ENCODE peak calls at places on chromosomes 1 and 21, in nine cellular contexts. T, J, Z, R, A, V, N, W and O are unnamed samples.

GRCh38 chr1:204659061-204659460 is 26.5 kb downstream of the LRRN2 start:
- DNase-seq in Z (no peak), T (no peak), A (no peak), R (no peak), N (no peak), J (peak; percentile 29), V (no peak), W (peak; percentile 15), O (no peak)

GRCh38 chr1:145960468-145961108 is 2.8 kb upstream of the LIX1L start:
- DNase-seq in W (peak; percentile 46), R (no peak), A (peak; percentile 80), Z (peak; percentile 95), J (peak; percentile 64), T (peak; percentile 20), N (peak; percentile 93), V (peak; percentile 93), O (no peak)

GRCh38 chr1:66777846-66778245 is 23.2 kb downstream of the INSL5 start:
- DNase-seq in T (no peak), A (no peak), R (no peak), J (no peak), W (no peak), N (no peak), Z (no peak), V (no peak), O (no peak)

GRCh38 chr1:58727363-58727762 is 27.5 kb upstream of the MYSM1 start:
- DNase-seq in A (peak; percentile 66), Z (no peak), J (peak; percentile 91), R (no peak), T (peak; percentile 98), W (peak; percentile 98), V (no peak), N (no peak), O (no peak)

GRCh38 chr1:165169028-165169427 is 187.5 kb downstream of the LMX1A start:
- DNase-seq in W (peak; percentile 93), N (peak; percentile 70), T (peak; percentile 85), R (no peak), J (no peak), A (no peak), Z (no peak), V (no peak), O (no peak)

GRCh38 chr21:28421716-28422480 is 570.8 kb downstream of the LTN1 start:
- DNase-seq in T (peak; percentile 33), V (no peak), W (peak; percentile 58), J (peak; percentile 30), A (peak; percentile 61), R (no peak), N (no peak), Z (no peak), O (no peak)

GRCh38 chr1:215704089-215704860 is 137.2 kb downstream of the KCTD3 start:
- DNase-seq in A (peak; percentile 18), R (no peak), Z (no peak), J (peak; percentile 6), T (peak; percentile 44), N (no peak), V (no peak), W (peak; percentile 31), O (no peak)

GRCh38 chr1:111852216-111852615 is 96.5 kb downstream of the DDX20 start:
- DNase-seq in N (no peak), J (no peak), A (no peak), R (no peak), Z (no peak), W (no peak), V (peak; percentile 43), T (no peak), O (no peak)

GRCh38 chr1:212950243-212951057 is at the start of gene VASH2:
- DNase-seq in R (peak; percentile 26), A (peak; percentile 76), T (peak; percentile 69), V (peak; percentile 91), Z (peak; percentile 96), J (peak; percentile 83), W (peak; percentile 91), N (no peak), O (peak; percentile 71)

GRCh38 chr1:52032785-52033131 is 852 bp downstream of the KTI12 start:
- DNase-seq in R (no peak), V (peak; percentile 84), W (peak; percentile 45), A (peak; percentile 74), N (no peak), J (peak; percentile 67), Z (no peak), T (no peak), O (peak; percentile 24)

GRCh38 chr1:231460614-231461013 is 38.5 kb upstream of the EGLN1 start:
- DNase-seq in R (no peak), V (no peak), J (peak; percentile 84), A (peak; percentile 78), N (no peak), Z (no peak), T (peak; percentile 72), W (no peak), O (no peak)

GRCh38 chr1:228098323-228098931 is 4.7 kb downstream of the C1orf35 start:
- DNase-seq in Z (peak; percentile 59), V (peak; percentile 71), J (no peak), A (no peak), R (no peak), W (no peak), N (no peak), T (no peak), O (no peak)

GRCh38 chr21:42474043-42474831 is 21.8 kb downstream of the RSPH1 start:
- DNase-seq in T (peak; percentile 84), N (no peak), V (no peak), R (no peak), W (peak; percentile 92), Z (peak; percentile 82), J (peak; percentile 5), A (peak; percentile 14), O (no peak)

GRCh38 chr1:19476440-19477190 is 8.7 kb downstream of the CAPZB start:
- DNase-seq in W (no peak), N (no peak), A (peak; percentile 73), T (no peak), V (peak; percentile 85), R (no peak), J (peak; percentile 59), Z (no peak), O (no peak)

GRCh38 chr1:209808059-209808494 is 2.1 kb upstream of the IRF6 start:
- DNase-seq in V (no peak), R (no peak), J (peak; percentile 94), Z (no peak), W (peak; percentile 99), A (peak; percentile 95), N (peak; percentile 79), T (peak; percentile 100), O (no peak)

GRCh38 chr21:21232320-21232719 is 234.1 kb downstream of the NCAM2 start:
- DNase-seq in J (peak; percentile 50), T (no peak), N (no peak), Z (no peak), W (peak; percentile 17), V (no peak), R (no peak), A (peak; percentile 82), O (no peak)

GRCh38 chr1:175174702-175175102 is 17.9 kb downstream of the KIAA0040 start:
- DNase-seq in A (no peak), J (no peak), T (no peak), Z (no peak), R (no peak), V (no peak), N (no peak), W (peak; percentile 84), O (no peak)

GRCh38 chr1:93567255-93567918 is 114.2 kb downstream of the BCAR3 start:
- DNase-seq in Z (no peak), N (no peak), A (peak; percentile 97), V (no peak), T (peak; percentile 77), W (peak; percentile 52), J (peak; percentile 96), R (no peak), O (no peak)

GRCh38 chr1:152777510-152778137 is 2.7 kb downstream of the LCE1F start:
- DNase-seq in A (no peak), W (peak; percentile 60), J (no peak), Z (no peak), V (no peak), N (no peak), R (no peak), T (no peak), O (no peak)

GRCh38 chr1:152776361-152776760 is 1.4 kb downstream of the LCE1F start:
- DNase-seq in R (no peak), J (no peak), N (no peak), Z (no peak), A (no peak), V (no peak), T (no peak), W (no peak), O (no peak)

GRCh38 chr1:152770411-152770810 is 4.5 kb upstream of the LCE1F start:
- DNase-seq in Z (no peak), N (no peak), W (no peak), R (no peak), A (no peak), J (no peak), V (no peak), T (no peak), O (no peak)

GRCh38 chr1:152768847-152769533 is 6.0 kb upstream of the LCE1F start:
- DNase-seq in J (no peak), Z (no peak), W (no peak), R (no peak), A (no peak), V (no peak), T (peak; percentile 59), N (no peak), O (no peak)

DNA sequence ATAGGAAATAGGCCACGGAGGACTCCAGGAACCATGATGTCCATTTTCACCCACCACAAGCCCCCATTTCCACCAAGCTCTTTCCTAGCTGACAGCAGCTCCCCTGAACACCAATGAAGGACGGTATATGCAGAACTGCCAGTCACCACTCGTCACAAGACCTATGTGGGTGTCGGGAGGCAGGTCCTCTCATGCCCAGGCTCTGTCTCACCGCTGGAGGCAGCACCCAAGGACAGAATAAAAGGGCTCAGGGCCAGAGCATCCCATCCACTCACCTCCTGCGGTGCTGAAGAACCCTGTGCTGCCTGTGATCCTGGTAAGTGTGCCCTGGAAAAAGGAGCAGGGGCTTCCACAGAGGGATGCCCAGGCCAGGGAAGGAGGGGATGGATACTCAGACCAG is at the start of gene LCE1F:
- DNase-seq in R (no peak), W (no peak), V (no peak), J (no peak), N (no peak), A (no peak), Z (no peak), T (peak; percentile 61), O (no peak)
- TF ChIP-seq CTCF in R (no peak), W (no peak), V (no peak), J (no peak), N (no peak), A (no peak), Z (no peak), T (peak; percentile 49), O (no peak)

GRCh38 chr1:155173478-155174333 is at the start of gene TRIM46:
- DNase-seq in W (peak; percentile 54), A (peak; percentile 50), N (peak; percentile 85), Z (peak; percentile 88), J (peak; percentile 56), R (no peak), T (no peak), V (peak; percentile 89), O (no peak)
- TF ChIP-seq CTCF in W (peak; percentile 41), A (no peak), N (no peak), Z (no peak), J (no peak), R (peak; percentile 0), T (no peak), V (no peak), O (no peak)

GRCh38 chr1:151213560-151213959 is 15.2 kb downstream of the PIP5K1A start:
- DNase-seq in J (peak; percentile 53), T (no peak), V (no peak), N (no peak), R (no peak), W (no peak), A (peak; percentile 27), Z (no peak), O (no peak)
- TF ChIP-seq CTCF in J (no peak), T (no peak), V (no peak), N (no peak), R (no peak), W (no peak), A (no peak), Z (no peak), O (no peak)

GRCh38 chr21:40852563-40852962 is 5.6 kb upstream of the DSCAM start:
- DNase-seq in N (no peak), R (no peak), V (no peak), Z (no peak), J (no peak), T (no peak), W (no peak), A (no peak), O (no peak)
- TF ChIP-seq CTCF in N (no peak), R (no peak), V (no peak), Z (no peak), J (no peak), T (peak; percentile 20), W (no peak), A (no peak), O (no peak)